ENCODE peak calls at places on chromosome 12, in seven cellular contexts. U is AG04449; O is NCI-H1105; A is activated CD4-positive, alpha-beta T cell treated with anti-CD3 and anti-CD28 coated beads, Interleukin-2, amount 50 U/mL, for 1 hour; K is uterus; Y is NCI-H2081; G is NCI-H1694 treated with DMSO at 0.1 percent for 48 hours. D is an unnamed sample.

GRCh38 chr12:3116106-3116898 is 39.1 kb downstream of the TSPAN9 start:
- DNase-seq in Y (no peak), O (no peak), A (no peak), K (no peak), G (no peak), U (no peak), D (peak; percentile 52)

GRCh38 chr12:82209533-82209932 is 148.7 kb downstream of the CCDC59 start:
- DNase-seq in K (no peak), A (no peak), U (no peak), Y (no peak), G (no peak), O (no peak), D (no peak)

GRCh38 chr12:51695241-51696010 is 104.4 kb downstream of the SCN8A start:
- DNase-seq in U (no peak), K (no peak), A (no peak), Y (no peak), G (no peak), O (no peak), D (no peak)

GRCh38 chr12:54217774-54218221 is 29.0 kb upstream of the SMUG1 start:
- DNase-seq in K (no peak), G (no peak), U (no peak), Y (no peak), O (no peak), A (no peak), D (peak; percentile 82)

GRCh38 chr12:121766290-121767039 is 27.0 kb downstream of the RHOF start:
- DNase-seq in G (no peak), A (no peak), U (no peak), Y (no peak), O (no peak), K (no peak), D (no peak)

GRCh38 chr12:72869025-72869424 is 596.9 kb downstream of the TRHDE start:
- DNase-seq in K (no peak), U (no peak), O (no peak), Y (no peak), G (no peak), A (no peak), D (no peak)

GRCh38 chr12:114697246-114697716 is 13.3 kb upstream of the TBX3 start:
- DNase-seq in A (no peak), Y (no peak), K (no peak), G (no peak), O (no peak), U (no peak), D (peak; percentile 67)

GRCh38 chr12:117043598-117043901 is 55.7 kb downstream of the TESC start:
- DNase-seq in U (no peak), O (no peak), A (no peak), Y (no peak), G (no peak), K (no peak), D (no peak)

GRCh38 chr12:685388-685787 is 22.1 kb upstream of the NINJ2 start:
- DNase-seq in K (no peak), U (no peak), G (no peak), A (peak; percentile 78), Y (no peak), O (no peak), D (no peak)

GRCh38 chr12:124902916-124903315 is 11.5 kb downstream of the UBC start:
- DNase-seq in Y (no peak), U (no peak), G (no peak), K (no peak), O (no peak), A (no peak), D (no peak)

GRCh38 chr12:1873531-1874149 is 44.8 kb downstream of the CACNA2D4 start:
- DNase-seq in K (no peak), A (no peak), G (peak; percentile 88), U (no peak), O (no peak), Y (no peak), D (no peak)

GRCh38 chr12:40802656-40803055 is 110.4 kb downstream of the CNTN1 start:
- DNase-seq in A (no peak), Y (no peak), U (no peak), K (no peak), G (no peak), O (no peak), D (no peak)

GRCh38 chr12:108861878-108862587 is 4.7 kb upstream of the SSH1 start:
- DNase-seq in G (no peak), Y (no peak), O (no peak), A (no peak), K (no peak), U (no peak), D (no peak)

GRCh38 chr12:53365245-53365904 is 14.6 kb upstream of the SP1 start:
- DNase-seq in U (no peak), K (no peak), O (no peak), Y (no peak), G (no peak), A (no peak), D (no peak)

GRCh38 chr12:84492381-84492883 is 420.2 kb downstream of the SLC6A15 start:
- DNase-seq in A (no peak), Y (no peak), O (no peak), K (no peak), G (no peak), U (no peak), D (no peak)

GRCh38 chr12:3998397-3998796 is 125.2 kb upstream of the PARP11 start:
- DNase-seq in K (no peak), A (no peak), O (no peak), U (no peak), G (no peak), Y (no peak), D (peak; percentile 38)

GRCh38 chr12:49019435-49020317 is 1.1 kb upstream of the PRKAG1 start:
- DNase-seq in A (peak; percentile 47), K (peak; percentile 22), G (peak; percentile 29), U (no peak), Y (no peak), O (no peak), D (peak; percentile 78)

GRCh38 chr12:12668005-12668404 is 28.0 kb downstream of the GPR19 start:
- DNase-seq in U (no peak), K (no peak), G (no peak), A (no peak), Y (no peak), O (no peak), D (no peak)

GRCh38 chr12:127903146-127903545 is 363.8 kb upstream of the TMEM132C start:
- DNase-seq in G (no peak), Y (no peak), O (no peak), A (no peak), K (no peak), U (peak; percentile 51), D (no peak)

GRCh38 chr12:75820848-75821578 is 210.6 kb downstream of the PHLDA1 start:
- DNase-seq in G (no peak), U (no peak), Y (no peak), O (no peak), A (no peak), K (peak; percentile 29), D (no peak)

GRCh38 chr12:49647827-49648721 is 24.7 kb downstream of the PRPF40B start:
- DNase-seq in A (no peak), O (no peak), Y (no peak), U (no peak), K (no peak), G (no peak), D (no peak)